ENCODE peak calls at places on chromosomes 4 and X, in seven cellular contexts. Q, M, S, C, A, I and D are unnamed samples.

GRCh38 chrX:104189862-104190261 is 23.6 kb downstream of the FAM199X start:
- DNase-seq in Q (no peak), M (no peak), S (no peak), C (no peak), A (no peak), I (peak), D (no peak)

GRCh38 chr4:94177822-94178221 is 29.8 kb upstream of the SMARCAD1 start:
- DNase-seq in Q (no peak), M (no peak), S (no peak), C (peak), A (no peak), I (no peak), D (no peak)

GRCh38 chr4:172858731-172859230 is 309.8 kb upstream of the GALNT7 start:
- DNase-seq in Q (no peak), M (no peak), S (no peak), C (no peak), A (no peak), I (no peak), D (no peak)

GRCh38 chr4:6403400-6403685 is 69.1 kb downstream of the PPP2R2C start:
- DNase-seq in Q (no peak), M (no peak), S (no peak), C (no peak), A (no peak), I (no peak), D (no peak)

GRCh38 chrX:110244951-110245480 is 72.9 kb downstream of the AMMECR1 start:
- DNase-seq in Q (no peak), M (no peak), S (no peak), C (no peak), A (no peak), I (no peak), D (no peak)

GRCh38 chr4:139921551-139922184 is 232.3 kb downstream of the MAML3 start:
- DNase-seq in Q (no peak), M (peak), S (peak), C (peak), A (no peak), I (no peak), D (no peak)

GRCh38 chr4:104897297-104897645 is 249.4 kb upstream of the TET2 start:
- DNase-seq in Q (no peak), M (no peak), S (no peak), C (no peak), A (no peak), I (no peak), D (no peak)

GRCh38 chrX:40151211-40152172 is 53.7 kb upstream of the BCOR start:
- DNase-seq in Q (no peak), M (peak), S (peak), C (peak), A (no peak), I (no peak), D (no peak)

GRCh38 chr4:155608231-155608885 is 58.3 kb upstream of the GUCY1A1 start:
- DNase-seq in Q (no peak), M (no peak), S (no peak), C (no peak), A (no peak), I (no peak), D (peak)

GRCh38 chr4:130257271-130257670 is 1161.3 kb downstream of the C4orf33 start:
- DNase-seq in Q (no peak), M (no peak), S (no peak), C (no peak), A (no peak), I (peak), D (peak)

GRCh38 chr4:180665994-180666818 is 1577.0 kb upstream of the TENM3 start:
- DNase-seq in Q (no peak), M (no peak), S (no peak), C (peak), A (peak), I (peak), D (peak)

GRCh38 chr4:154120690-154121089 is 331.8 kb upstream of the SFRP2 start:
- DNase-seq in Q (no peak), M (no peak), S (no peak), C (no peak), A (no peak), I (no peak), D (no peak)

GRCh38 chr4:154124539-154125255 is 335.8 kb upstream of the SFRP2 start:
- DNase-seq in Q (no peak), M (no peak), S (no peak), C (no peak), A (no peak), I (peak), D (peak)

GRCh38 chr4:154120277-154120676 is 331.4 kb upstream of the SFRP2 start:
- DNase-seq in Q (no peak), M (no peak), S (no peak), C (no peak), A (no peak), I (no peak), D (no peak)

GRCh38 chr4:154123897-154124296 is 335.0 kb upstream of the SFRP2 start:
- DNase-seq in Q (no peak), M (no peak), S (no peak), C (no peak), A (no peak), I (no peak), D (no peak)

GRCh38 chr4:154119317-154119716 is 330.4 kb upstream of the SFRP2 start:
- DNase-seq in Q (no peak), M (no peak), S (no peak), C (peak), A (no peak), I (no peak), D (peak)
- TF ChIP-seq CTCF in Q (no peak), M (no peak), S (no peak), C (peak), A (no peak), I (peak), D (no peak)

DNA sequence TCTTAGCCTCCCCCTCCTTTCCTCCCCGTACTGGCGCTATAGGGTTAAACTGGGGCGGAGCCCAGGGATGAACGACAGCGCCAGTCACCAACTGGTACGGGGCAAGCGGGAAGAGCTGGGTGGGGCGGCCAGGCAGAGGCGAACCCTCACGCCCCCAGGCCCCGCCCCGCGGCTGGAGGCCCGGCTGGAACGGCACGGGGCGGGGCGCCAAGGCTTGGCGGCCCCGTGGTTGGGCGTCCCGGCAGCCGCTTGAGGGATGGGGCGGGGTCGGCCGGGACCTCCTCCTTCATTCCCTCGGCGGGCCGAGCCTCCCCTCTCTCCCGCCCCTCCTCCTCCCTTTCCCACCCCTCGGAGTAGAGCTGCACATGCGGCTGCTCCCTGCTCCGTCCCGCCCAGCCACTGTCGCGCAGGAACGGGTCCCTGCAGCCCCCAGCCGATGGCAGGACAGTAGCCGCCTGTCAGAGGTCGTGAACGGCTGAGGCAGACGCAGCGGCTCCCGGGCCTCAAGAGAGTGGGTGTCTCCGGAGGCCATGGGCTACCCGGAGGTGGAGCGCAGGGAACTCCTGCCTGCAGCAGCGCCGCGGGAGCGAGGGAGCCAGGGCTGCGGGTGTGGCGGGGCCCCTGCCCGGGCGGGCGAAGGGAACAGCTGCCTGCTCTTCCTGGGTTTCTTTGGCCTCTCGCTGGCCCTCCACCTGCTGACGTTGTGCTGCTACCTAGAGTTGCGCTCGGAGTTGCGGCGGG is at the start of gene EDA:
- DNase-seq in Q (peak), M (peak), S (peak), C (peak), A (no peak), I (peak), D (peak)
- H3K27ac ChIP-seq in Q (peak), M (peak), S (no peak), C (no peak), A (no peak), I (no peak), D (no peak)

DNA sequence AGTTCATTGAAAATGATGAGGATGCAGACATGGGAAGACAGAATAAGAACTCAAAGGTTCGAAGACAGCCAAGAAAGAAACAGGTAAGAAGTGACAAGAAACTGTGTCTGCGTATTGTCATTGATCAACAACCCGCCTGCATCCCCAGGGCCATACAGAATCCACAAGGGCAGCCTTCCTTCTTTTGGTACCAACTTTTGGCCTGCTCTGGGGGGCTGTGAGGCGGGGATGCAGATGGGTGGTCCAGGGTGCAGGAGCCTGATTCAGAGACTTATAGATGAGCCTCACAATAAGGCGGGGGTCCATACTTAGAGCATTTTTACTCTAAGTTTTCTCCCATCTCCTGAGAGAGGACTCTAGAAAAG is 9.0 kb downstream of the CC2D2A start:
- DNase-seq in Q (no peak), M (no peak), S (no peak), C (no peak), A (no peak), I (no peak), D (no peak)
- H3K4me3 ChIP-seq in Q (peak), M (no peak), S (peak), C (no peak), A (no peak), I (no peak), D (no peak)

DNA sequence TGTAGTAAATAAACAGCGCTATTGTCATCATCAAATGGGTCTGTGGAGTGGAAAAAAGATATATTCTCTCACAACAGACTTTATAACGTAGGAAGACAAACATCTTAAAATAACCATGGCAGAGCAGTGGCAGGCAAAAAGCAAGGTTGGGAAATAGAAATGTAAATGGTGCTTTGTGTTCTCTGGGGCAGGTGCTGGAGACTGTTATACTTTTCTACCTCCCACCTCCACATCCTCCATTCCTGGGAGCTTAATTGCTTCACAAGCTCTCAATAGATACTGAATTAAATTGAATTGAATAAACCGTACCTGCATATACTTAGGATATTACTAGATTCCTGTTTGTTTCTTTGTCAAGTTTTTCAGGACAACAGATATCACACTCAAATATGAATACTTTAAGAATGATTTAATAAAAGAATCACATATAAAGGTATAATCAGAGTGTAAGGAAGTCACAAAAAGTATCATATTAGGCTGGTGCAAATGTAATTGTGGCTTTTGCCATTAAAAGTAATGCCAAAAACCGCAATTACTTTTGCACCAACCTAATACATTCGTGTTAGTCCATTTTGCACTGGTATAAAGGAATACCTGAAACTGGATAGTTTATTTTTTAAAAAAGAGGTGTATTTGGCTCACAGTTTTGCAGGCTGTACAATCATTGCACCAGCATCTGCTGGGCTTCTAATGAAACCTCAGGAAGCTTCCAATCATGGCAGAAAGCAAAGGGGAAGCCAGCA is 367.3 kb downstream of the GRIA2 start:
- DNase-seq in Q (no peak), M (no peak), S (no peak), C (no peak), A (no peak), I (no peak), D (no peak)
- TF ChIP-seq CTCF in Q (no peak), M (no peak), S (no peak), C (no peak), A (no peak), I (no peak), D (no peak)

GRCh38 chr4:14496969-14497368 is 505.3 kb upstream of the CPEB2 start:
- DNase-seq in Q (no peak), M (no peak), S (no peak), C (no peak), A (no peak), I (no peak), D (no peak)
- H3K27ac ChIP-seq in Q (no peak), M (no peak), S (no peak), C (no peak), A (no peak), I (no peak), D (no peak)

GRCh38 chr4:179417357-179417756 is 1975.1 kb upstream of the AGA start:
- DNase-seq in Q (no peak), M (no peak), S (no peak), C (no peak), A (no peak), I (no peak), D (no peak)

GRCh38 chr4:179415016-179415841 is 1973.0 kb upstream of the AGA start:
- DNase-seq in Q (no peak), M (no peak), S (no peak), C (no peak), A (no peak), I (no peak), D (peak)

DNA sequence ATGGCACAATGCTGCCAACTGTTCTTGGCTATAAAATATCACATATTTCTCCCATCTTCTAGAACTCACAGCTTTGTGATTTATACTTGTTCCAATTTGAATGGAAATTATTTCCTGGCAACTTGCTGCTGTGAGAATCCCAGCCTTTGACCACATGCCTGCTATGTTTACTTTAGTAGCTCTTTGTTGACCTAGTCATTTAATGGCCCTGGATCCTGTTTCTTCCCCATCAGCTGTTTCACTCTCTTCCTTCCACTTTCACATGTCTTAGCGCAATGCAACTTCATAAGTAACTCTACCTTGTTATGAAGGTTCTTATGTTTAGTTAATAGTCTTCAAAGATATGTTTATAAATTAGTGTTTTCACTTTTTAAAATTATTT is 1973.6 kb upstream of the AGA start:
- DNase-seq in Q (no peak), M (no peak), S (no peak), C (no peak), A (peak), I (no peak), D (no peak)
- H3K4me3 ChIP-seq in Q (no peak), M (no peak), S (no peak), C (no peak), A (no peak), I (no peak), D (no peak)

DNA sequence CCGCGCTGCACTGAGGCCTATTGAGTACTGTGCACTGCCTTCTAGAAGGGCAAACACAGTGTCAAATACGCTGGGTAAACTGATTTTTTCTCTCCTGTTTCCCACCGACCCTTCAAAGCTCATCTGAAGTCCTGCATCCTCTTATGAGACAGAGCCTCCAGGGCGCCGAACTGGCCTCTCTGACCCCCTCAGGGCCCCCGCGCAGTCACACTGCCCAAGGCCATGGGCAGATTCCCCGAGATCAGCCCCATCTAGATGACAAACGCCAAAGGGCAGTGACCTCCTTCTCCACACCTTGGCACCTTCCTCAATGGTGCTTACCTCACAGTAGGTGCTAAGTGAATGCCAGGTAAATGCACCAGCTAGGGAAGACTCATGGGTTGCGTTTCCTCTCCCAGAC is 34.4 kb downstream of the CHST7 start:
- DNase-seq in Q (no peak), M (no peak), S (no peak), C (no peak), A (no peak), I (no peak), D (no peak)
- TF ChIP-seq CTCF in Q (no peak), M (no peak), S (no peak), C (no peak), A (no peak), I (no peak), D (no peak)

GRCh38 chr4:8287606-8288280 is 18.2 kb downstream of the HTRA3 start:
- DNase-seq in Q (peak), M (no peak), S (peak), C (no peak), A (no peak), I (no peak), D (no peak)
- H3K27ac ChIP-seq in Q (no peak), M (no peak), S (no peak), C (no peak), A (no peak), I (no peak), D (no peak)

DNA sequence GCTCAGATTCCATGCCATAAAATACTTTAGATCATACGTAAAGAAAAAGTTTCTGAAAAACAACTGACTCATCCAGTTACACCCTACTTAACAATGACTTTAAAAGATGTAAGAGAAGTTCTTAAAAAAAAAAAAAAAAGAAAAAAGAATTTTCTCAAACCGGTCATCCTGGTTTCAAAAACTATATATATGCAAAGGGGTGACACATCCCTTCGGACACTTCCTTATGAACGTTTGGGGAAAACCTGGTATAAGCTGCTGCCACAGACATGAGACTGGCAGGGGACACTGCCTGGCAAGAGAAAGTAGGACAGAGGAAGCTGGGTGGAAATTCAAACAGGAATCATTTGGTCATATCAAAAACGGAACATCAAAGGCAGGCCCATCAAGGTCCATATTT is 81.2 kb upstream of the PRSS48 start:
- DNase-seq in Q (no peak), M (no peak), S (no peak), C (no peak), A (no peak), I (peak), D (peak)
- H3K4me3 ChIP-seq in Q (no peak), M (no peak), S (no peak), C (no peak), A (no peak), I (no peak), D (no peak)

DNA sequence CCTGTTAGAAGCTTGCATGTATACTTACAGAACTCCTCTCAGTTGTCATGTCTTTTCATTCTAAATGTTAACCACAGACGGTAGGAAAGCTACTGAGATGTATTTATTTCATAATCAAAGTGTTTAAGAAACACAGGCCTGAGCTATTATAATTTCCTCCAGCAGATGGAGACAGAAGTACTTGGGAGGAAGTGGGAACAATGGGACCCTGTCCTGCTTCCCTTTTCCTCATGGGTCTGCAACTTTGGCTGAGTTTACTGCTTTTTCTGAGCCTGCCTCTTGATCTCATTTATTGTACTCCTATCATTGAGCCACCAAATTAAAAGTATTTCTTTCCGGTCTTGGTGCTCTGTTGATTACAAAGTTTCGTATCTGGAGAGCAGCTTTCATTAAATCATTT is 67.7 kb upstream of the SPANXN2 start:
- DNase-seq in Q (no peak), M (no peak), S (no peak), C (peak), A (no peak), I (peak), D (peak)
- TF ChIP-seq CTCF in Q (no peak), M (peak), S (peak), C (peak), A (no peak), I (peak), D (peak)